ENCODE peak calls at places on chromosomes 11 and 22, in four cellular contexts. G is mammary epithelial cell, C is uterus, E is dorsolateral prefrontal cortex. V is an unnamed sample.

GRCh38 chr22:40326905-40327735 is 19.2 kb upstream of the ADSL start:
- DNase-seq in E (no peak), C (no peak), G (no peak), V (peak; percentile 31)

GRCh38 chr22:31083923-31084810 is 3.0 kb downstream of the SMTN start:
- DNase-seq in C (no peak), E (no peak), G (no peak), V (no peak)

GRCh38 chr11:4665424-4665823 is 21.6 kb downstream of the OR51E1 start:
- DNase-seq in C (no peak), E (no peak), G (no peak), V (peak; percentile 4)

GRCh38 chr22:44486538-44486937 is 11.5 kb downstream of the RTL6 start:
- DNase-seq in C (no peak), E (no peak), G (no peak), V (no peak)

GRCh38 chr11:58898106-58898505 is 41.2 kb upstream of the GLYATL1 start:
- DNase-seq in C (no peak), E (no peak), G (no peak), V (no peak)

GRCh38 chr11:15927866-15928217 is 428.5 kb downstream of the SOX6 start:
- DNase-seq in C (no peak), G (no peak), E (no peak), V (no peak)

GRCh38 chr11:125939081-125939521 is 6.7 kb upstream of the VSIG10L2 start:
- DNase-seq in E (no peak), C (peak; percentile 73), G (no peak), V (no peak)

GRCh38 chr11:123083623-123084029 is 21.7 kb upstream of the HSPA8 start:
- DNase-seq in E (peak; percentile 91), C (peak; percentile 89), G (peak; percentile 94), V (peak; percentile 99)

GRCh38 chr22:19641254-19641982 is 72.9 kb upstream of the SEPTIN5 start:
- DNase-seq in C (no peak), E (no peak), G (peak; percentile 34), V (peak; percentile 29)

GRCh38 chr22:43343262-43343988 is at the start of gene SCUBE1:
- DNase-seq in E (peak; percentile 18), G (peak; percentile 14), C (peak; percentile 42), V (peak; percentile 20)

GRCh38 chr11:120303004-120303637 is 22.0 kb upstream of the TLCD5 start:
- DNase-seq in C (peak; percentile 63), G (peak; percentile 71), E (peak; percentile 39), V (peak; percentile 88)

GRCh38 chr11:13939952-13940610 is 22.4 kb upstream of the SPON1 start:
- DNase-seq in G (peak; percentile 64), C (no peak), E (no peak), V (no peak)

GRCh38 chr11:111733655-111734088 is 32.5 kb downstream of the PPP2R1B start:
- DNase-seq in E (peak; percentile 48), C (peak; percentile 33), G (no peak), V (no peak)

GRCh38 chr22:48199667-48200066 is 1437.2 kb downstream of the TBC1D22A start:
- DNase-seq in E (peak; percentile 2), C (no peak), G (no peak), V (no peak)

GRCh38 chr11:48088682-48089050 is 108.3 kb downstream of the PTPRJ start:
- DNase-seq in G (no peak), C (no peak), E (peak; percentile 48), V (no peak)

GRCh38 chr11:100918551-100919500 is 210.8 kb downstream of the PGR start:
- DNase-seq in G (no peak), C (no peak), E (no peak), V (peak; percentile 31)

GRCh38 chr11:120793150-120793549 is 230.8 kb upstream of the TBCEL start:
- DNase-seq in E (no peak), C (no peak), G (no peak), V (no peak)

GRCh38 chr11:46639197-46639839 is 22.0 kb downstream of the ATG13 start:
- DNase-seq in C (no peak), E (no peak), G (no peak), V (no peak)

GRCh38 chr11:64841592-64842365 is 2.7 kb downstream of the CDC42BPG start:
- DNase-seq in E (no peak), C (no peak), G (no peak), V (no peak)

GRCh38 chr22:38733329-38734202 is 22.2 kb downstream of the SUN2 start:
- DNase-seq in C (peak; percentile 67), G (no peak), E (peak; percentile 79), V (peak; percentile 41)

GRCh38 chr22:23182289-23183106 is 2.2 kb downstream of the BCR start:
- DNase-seq in E (peak; percentile 58), G (peak; percentile 89), C (no peak), V (no peak)

GRCh38 chr11:30763951-30764350 is 177.8 kb upstream of the MPPED2 start:
- DNase-seq in C (no peak), E (no peak), G (no peak), V (no peak)

GRCh38 chr22:41238570-41239442 is 1.9 kb downstream of the CHADL start:
- DNase-seq in G (no peak), E (no peak), C (no peak), V (no peak)

GRCh38 chr11:824942-825341 is 2.8 kb upstream of the CRACR2B start:
- DNase-seq in G (no peak), E (no peak), C (no peak), V (no peak)

GRCh38 chr22:20651286-20651685 is 122.6 kb upstream of the SERPIND1 start:
- DNase-seq in E (no peak), C (no peak), G (no peak), V (peak; percentile 31)

GRCh38 chr22:20523118-20523983 is 15.9 kb downstream of the MED15 start:
- DNase-seq in G (no peak), E (no peak), C (no peak), V (peak; percentile 33)

GRCh38 chr22:50471197-50471847 is 3.5 kb downstream of the SBF1 start:
- DNase-seq in G (no peak), E (peak; percentile 74), C (no peak), V (no peak)

GRCh38 chr22:20882855-20883254 is 24.0 kb downstream of the SNAP29 start:
- DNase-seq in C (no peak), E (no peak), G (no peak), V (no peak)

GRCh38 chr11:2836335-2837095 is 49.1 kb downstream of the CDKN1C start:
- DNase-seq in E (no peak), G (no peak), C (no peak), V (no peak)

GRCh38 chr11:76107946-76108345 is 98.4 kb downstream of the WNT11 start:
- DNase-seq in G (no peak), E (no peak), C (no peak), V (no peak)

GRCh38 chr11:117928818-117929567 is at the start of gene TMPRSS13:
- DNase-seq in E (no peak), C (no peak), G (peak; percentile 56), V (no peak)

GRCh38 chr11:19368726-19369364 is 128.1 kb upstream of the E2F8 start:
- DNase-seq in E (no peak), G (no peak), C (no peak), V (peak; percentile 77)

GRCh38 chr11:19770277-19770676 is 57.6 kb downstream of the NAV2 start:
- DNase-seq in C (no peak), E (no peak), G (no peak), V (no peak)

GRCh38 chr11:57414612-57415212 is 12.2 kb downstream of the SLC43A3 start:
- DNase-seq in G (no peak), E (no peak), C (no peak), V (no peak)

GRCh38 chr22:38751066-38751421 is 4.8 kb downstream of the SUN2 start:
- DNase-seq in E (no peak), G (no peak), C (no peak), V (no peak)

GRCh38 chr22:20567371-20567847 is 60.0 kb downstream of the MED15 start:
- DNase-seq in E (no peak), G (peak; percentile 79), C (no peak), V (no peak)

GRCh38 chr11:64742087-64742939 is 1.6 kb downstream of the RASGRP2 start:
- DNase-seq in G (no peak), C (peak; percentile 32), E (no peak), V (no peak)

GRCh38 chr11:79087238-79087956 is 353.4 kb downstream of the TENM4 start:
- DNase-seq in G (no peak), C (no peak), E (no peak), V (peak; percentile 83)
- H3K4me3 ChIP-seq in G (no peak overlapping the region), C (no peak overlapping the region), E (no peak overlapping the region), V (no peak overlapping the region)

DNA sequence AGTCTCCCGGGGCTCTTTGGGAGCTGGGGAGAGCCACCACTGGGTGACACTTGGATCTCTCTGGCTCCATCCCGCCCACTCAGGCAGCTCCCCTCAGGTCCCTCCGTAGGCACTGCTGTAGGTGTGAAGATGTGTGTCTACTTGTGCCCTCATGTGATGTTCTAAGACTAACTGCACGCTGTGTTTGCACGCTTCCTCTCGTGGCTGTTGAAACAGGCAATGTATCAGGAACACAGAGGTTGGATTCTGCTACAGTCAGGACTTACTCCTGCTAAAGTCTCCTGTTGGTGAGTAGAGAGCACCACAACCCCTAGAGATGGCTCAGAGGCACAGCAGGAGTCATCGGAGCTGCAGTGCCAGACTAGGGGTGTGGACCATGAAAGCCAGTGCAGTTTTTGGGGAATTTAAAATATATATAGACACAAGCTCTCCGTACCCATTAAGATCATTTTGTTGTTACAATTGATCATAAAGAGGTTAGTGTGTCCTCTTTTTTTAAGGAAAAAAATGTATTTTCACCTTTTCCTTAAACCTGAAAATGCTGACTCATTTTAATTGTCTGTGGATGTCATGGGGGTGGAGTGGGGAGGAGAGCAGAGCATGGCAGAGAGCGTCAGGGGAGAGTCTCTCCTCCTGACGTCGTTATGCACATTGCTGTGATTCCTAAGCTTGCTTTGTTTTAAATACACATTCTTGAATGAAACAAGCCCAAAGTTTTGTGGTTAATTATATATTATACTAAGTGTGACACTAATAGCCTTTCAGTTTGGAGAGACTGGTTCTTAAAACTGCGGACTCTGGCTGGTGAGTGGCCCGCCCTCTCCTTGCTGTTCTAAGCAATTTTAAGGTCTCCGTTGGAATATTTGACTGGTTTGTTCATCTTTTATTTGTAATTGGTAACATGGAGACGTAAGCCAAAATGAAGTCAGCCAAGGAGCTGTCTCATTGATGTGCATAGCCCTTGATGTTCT is 16.2 kb upstream of the CTTN start:
- DNase-seq in E (no peak), G (no peak), C (no peak), V (peak; percentile 60)
- TF ChIP-seq CTCF in E (no peak), G (no peak), C (no peak), V (peak; percentile 4)

DNA sequence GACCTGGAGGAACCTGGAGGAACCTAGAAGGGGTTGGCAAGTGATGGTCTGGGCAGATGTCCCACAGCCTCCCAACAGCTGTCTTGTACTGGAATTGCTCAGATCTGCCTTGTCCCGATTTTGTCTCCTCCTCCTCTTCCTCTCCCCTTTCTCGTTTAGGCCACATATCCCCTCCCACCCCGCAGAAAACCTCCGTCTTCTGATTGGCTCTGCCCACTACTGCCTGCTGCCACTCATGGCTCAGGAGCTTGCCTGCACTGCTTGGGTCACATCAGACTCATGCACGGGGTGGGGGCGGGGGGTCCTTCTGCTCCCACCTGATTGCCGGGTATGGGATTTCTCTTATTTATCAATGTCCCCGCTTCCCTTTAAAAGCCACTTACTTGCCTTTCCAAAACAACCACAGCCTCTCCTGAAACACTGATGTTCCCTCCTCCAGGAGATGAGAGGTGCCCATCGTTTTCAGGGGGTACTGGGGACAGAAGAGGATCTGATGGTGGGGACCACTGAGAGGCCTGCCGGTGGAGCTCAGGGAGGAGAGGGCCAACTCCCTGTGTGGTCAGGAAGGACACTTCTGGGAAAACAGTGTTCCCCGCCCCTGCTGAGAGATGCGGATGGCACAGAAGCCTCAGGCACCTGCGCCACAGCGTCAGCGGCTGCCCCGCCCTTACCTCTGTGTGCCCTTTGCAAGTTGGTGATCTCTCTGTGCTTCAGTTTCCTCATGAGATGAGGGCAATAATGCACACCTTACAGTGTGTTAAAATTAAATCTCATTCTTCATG is 14.7 kb downstream of the TOM1 start:
- DNase-seq in G (no peak), E (no peak), C (peak; percentile 12), V (no peak)
- H3K4me3 ChIP-seq in G (no peak overlapping the region), E (no peak overlapping the region), C (no peak overlapping the region), V (no peak overlapping the region)

GRCh38 chr11:33682446-33682845 is 18.2 kb downstream of the C11orf91 start:
- DNase-seq in E (no peak), G (peak; percentile 97), C (no peak), V (no peak)
- TF ChIP-seq CTCF in E (no peak), G (peak; percentile 35), C (no peak), V (peak; percentile 34)